ENCODE peak calls at places on chromosomes 4 and X, in seven cellular contexts. Q is SHP77; C is stimulated activated CD4-positive, alpha-beta T cell treated with anti-CD3 and anti-CD28 coated beads, Interleukin-2, amount 100 ng/mL, for 48 hours; G is H7; L is activated B cell treated with CpG ODN at 0.5 μM for 24 hours; U is bronchial epithelial cell; O is GM04504. K is an unnamed sample.
A peak's percentile ranks its signal among the peaks of the same experiment; 100 is the strongest.

GRCh38 chrX:153643431-153644351 is 3.3 kb upstream of the DUSP9 start:
- DNase-seq in L (no peak), Q (no peak), O (no peak), U (no peak), C (no peak), G (peak; percentile 87), K (no peak)

GRCh38 chr4:174170091-174170490 is 113.4 kb downstream of the FBXO8 start:
- DNase-seq in U (no peak), C (no peak), L (no peak), Q (no peak), G (no peak), O (no peak), K (no peak)

GRCh38 chr4:93433840-93434239 is 394.7 kb upstream of the ATOH1 start:
- DNase-seq in G (no peak), L (no peak), U (no peak), Q (no peak), C (no peak), O (no peak), K (no peak)

GRCh38 chrX:108323751-108324150 is 114.5 kb downstream of the COL4A6 start:
- DNase-seq in Q (no peak), C (no peak), G (no peak), L (no peak), O (no peak), U (no peak), K (no peak)

GRCh38 chrX:72102760-72103159 is 29.0 kb downstream of the RTL5 start:
- DNase-seq in U (no peak), C (no peak), O (no peak), Q (no peak), L (no peak), G (no peak), K (no peak)

GRCh38 chrX:51332188-51332942 is at the start of gene NUDT10:
- DNase-seq in C (peak; percentile 18), Q (no peak), U (peak; percentile 30), O (no peak), G (peak; percentile 86), L (peak; percentile 25), K (no peak)

GRCh38 chr4:8269535-8270417 is at the start of gene HTRA3:
- DNase-seq in Q (no peak), U (no peak), L (no peak), O (no peak), G (peak; percentile 96), C (no peak), K (peak; percentile 76)

GRCh38 chr4:178941975-178942374 is 1499.7 kb upstream of the AGA start:
- DNase-seq in Q (no peak), G (no peak), L (no peak), C (no peak), O (no peak), U (no peak), K (no peak)

GRCh38 chr4:2820216-2820982 is 23.2 kb upstream of the ADD1 start:
- DNase-seq in C (no peak), O (no peak), L (no peak), G (peak; percentile 72), U (no peak), Q (no peak), K (no peak)

GRCh38 chr4:12122316-12122715 is 693.6 kb upstream of the HS3ST1 start:
- DNase-seq in Q (no peak), G (no peak), C (no peak), O (no peak), L (no peak), U (no peak), K (no peak)

GRCh38 chr4:40842725-40843401 is 93.1 kb downstream of the NSUN7 start:
- DNase-seq in O (no peak), L (no peak), G (no peak), C (no peak), Q (no peak), U (no peak), K (no peak)

GRCh38 chrX:143633530-143634372 is 2.1 kb downstream of the SLITRK4 start:
- DNase-seq in Q (no peak), C (no peak), U (no peak), G (peak; percentile 44), O (no peak), L (no peak), K (no peak)

GRCh38 chr4:52914051-52914605 is 52.0 kb downstream of the RASL11B start:
- DNase-seq in G (no peak), U (peak; percentile 33), Q (no peak), L (no peak), C (no peak), O (peak; percentile 72), K (no peak)

GRCh38 chr4:39331191-39331590 is 35.0 kb downstream of the RFC1 start:
- DNase-seq in O (no peak), U (no peak), C (no peak), L (no peak), Q (no peak), G (no peak), K (no peak)

GRCh38 chrX:53685711-53686110 is 808 bp downstream of the HUWE1 start:
- DNase-seq in G (no peak), L (no peak), C (no peak), O (no peak), U (peak; percentile 31), Q (peak; percentile 25), K (no peak)

GRCh38 chrX:111868726-111869638 is 7.0 kb upstream of the TRPC5OS start:
- DNase-seq in C (no peak), G (no peak), U (peak; percentile 22), Q (no peak), L (no peak), O (no peak), K (no peak)

GRCh38 chr4:140004580-140005314 is 149.2 kb downstream of the MAML3 start:
- DNase-seq in L (no peak), O (peak; percentile 28), C (no peak), U (peak; percentile 33), G (peak; percentile 73), Q (peak; percentile 20), K (no peak)

GRCh38 chr4:80335554-80336358 is at the start of gene CFAP299:
- DNase-seq in L (peak; percentile 32), O (peak; percentile 69), G (peak; percentile 84), U (peak; percentile 85), C (peak; percentile 54), Q (peak; percentile 89), K (peak; percentile 69)

GRCh38 chr4:127623755-127624087 is 9.0 kb upstream of the INTU start:
- DNase-seq in C (no peak), Q (no peak), G (peak; percentile 55), L (no peak), O (no peak), U (peak; percentile 23), K (no peak)

GRCh38 chr4:125104616-125105015 is 210.1 kb upstream of the FAT4 start:
- DNase-seq in Q (no peak), C (no peak), G (no peak), O (no peak), L (no peak), U (no peak), K (no peak)

GRCh38 chr4:149203256-149204001 is 612.2 kb downstream of the IQCM start:
- DNase-seq in G (no peak), L (no peak), Q (no peak), U (peak; percentile 4), O (peak; percentile 56), C (no peak), K (no peak)

GRCh38 chr4:152643153-152644035 is 36.4 kb downstream of the TMEM154 start:
- DNase-seq in O (no peak), G (no peak), L (peak; percentile 50), C (no peak), Q (no peak), U (no peak), K (no peak)

GRCh38 chr4:19693949-19694597 is 557.6 kb upstream of the SLIT2 start:
- DNase-seq in L (no peak), G (peak; percentile 4), Q (no peak), U (no peak), C (no peak), O (no peak), K (no peak)

GRCh38 chr4:139014391-139015268 is 951 bp upstream of the NOCT start:
- DNase-seq in U (peak; percentile 98), C (no peak), O (peak; percentile 69), L (no peak), G (peak; percentile 58), Q (no peak), K (no peak)

GRCh38 chr4:25913056-25913850 is 767 bp upstream of the SMIM20 start:
- DNase-seq in C (peak; percentile 18), O (no peak), Q (peak; percentile 31), U (peak; percentile 24), G (peak; percentile 47), L (peak; percentile 51), K (peak; percentile 60)

GRCh38 chr4:70269674-70270073 is 27.3 kb downstream of the CSN3 start:
- DNase-seq in C (no peak), L (no peak), Q (peak; percentile 9), G (peak; percentile 3), O (no peak), U (peak; percentile 29), K (no peak)

GRCh38 chr4:95547708-95548471 is 883 bp downstream of the UNC5C start:
- DNase-seq in C (no peak), G (peak; percentile 42), O (no peak), L (no peak), Q (no peak), U (no peak), K (peak; percentile 68)

GRCh38 chrX:7334253-7334935 is 186.4 kb upstream of the PUDP start:
- DNase-seq in U (peak; percentile 0), O (peak; percentile 63), L (no peak), C (no peak), Q (no peak), G (no peak), K (no peak)

GRCh38 chr4:41656572-41657301 is 91.8 kb downstream of the PHOX2B start:
- DNase-seq in L (no peak), U (no peak), O (no peak), Q (no peak), G (no peak), C (no peak), K (no peak)

GRCh38 chr4:78058591-78059523 is 1.7 kb downstream of the FRAS1 start:
- DNase-seq in U (peak; percentile 40), G (peak; percentile 81), O (no peak), C (no peak), L (no peak), Q (peak; percentile 53), K (no peak)

GRCh38 chr4:158863296-158863695 is 94.5 kb downstream of the FNIP2 start:
- DNase-seq in L (no peak), Q (no peak), U (no peak), C (no peak), G (no peak), O (no peak), K (no peak)

GRCh38 chr4:141410839-141411238 is 190.1 kb downstream of the ZNF330 start:
- DNase-seq in C (no peak), L (no peak), U (no peak), Q (no peak), O (no peak), G (no peak), K (no peak)

GRCh38 chrX:30309139-30309571 is at the start of gene NR0B1:
- DNase-seq in C (no peak), U (no peak), Q (no peak), L (no peak), O (no peak), G (peak; percentile 53), K (no peak)

GRCh38 chr4:151983854-151984253 is 223.0 kb upstream of the GATB start:
- DNase-seq in G (no peak), L (no peak), U (no peak), Q (peak; percentile 43), C (no peak), O (no peak), K (no peak)

GRCh38 chrX:1011632-1012283 is 200.7 kb downstream of the CRLF2 start:
- DNase-seq in L (no peak), O (no peak), G (no peak), U (no peak), C (no peak), Q (no peak), K (no peak)

GRCh38 chr4:25343671-25344070 is 31.1 kb downstream of the ZCCHC4 start:
- DNase-seq in G (no peak), U (peak; percentile 2), O (no peak), L (no peak), Q (no peak), C (no peak), K (no peak)

GRCh38 chr4:183798921-183799307 is 106.2 kb upstream of the STOX2 start:
- DNase-seq in Q (no peak), L (no peak), O (no peak), U (no peak), C (no peak), G (no peak), K (no peak)

GRCh38 chr4:151415978-151416377 is 7.0 kb downstream of the FHIP1A start:
- DNase-seq in L (no peak), G (no peak), U (peak; percentile 81), O (peak; percentile 34), C (no peak), Q (no peak), K (no peak)

K was measured in right atrium auricular region.